ENCODE peak calls at places on chromosomes 6 and 20, in seven cellular contexts. T is HTR-8/SVneo, F is mucosa of descending colon, D is GM19239, H is mesendoderm, J is coronary artery, O is spleen. S is an unnamed sample.

GRCh38 chr6:10857259-10857658 is 18.9 kb upstream of the MAK start:
- DNase-seq in O (no peak), D (no peak), T (no peak), F (no peak), J (no peak), H (no peak), S (no peak)

GRCh38 chr6:144190051-144190450 is 39.7 kb downstream of the STX11 start:
- DNase-seq in O (no peak), T (no peak), D (no peak), J (no peak), H (no peak), F (no peak), S (no peak)

GRCh38 chr20:39429716-39430115 is 467.6 kb downstream of the DHX35 start:
- DNase-seq in O (no peak), D (no peak), T (no peak), F (no peak), J (no peak), H (peak), S (no peak)

GRCh38 chr6:96716221-96716620 is 121.1 kb downstream of the GPR63 start:
- DNase-seq in O (no peak), J (no peak), H (peak), F (no peak), T (no peak), D (no peak), S (peak)

GRCh38 chr6:15936503-15936902 is 192.4 kb upstream of the MYLIP start:
- DNase-seq in O (no peak), J (no peak), D (peak), T (no peak), F (no peak), H (no peak), S (no peak)

GRCh38 chr20:57335392-57335791 is 5.8 kb downstream of the SPO11 start:
- DNase-seq in O (no peak), T (no peak), H (no peak), J (no peak), D (no peak), F (no peak), S (no peak)

GRCh38 chr6:95545226-95545625 is 32.1 kb upstream of the MANEA start:
- DNase-seq in J (no peak), O (no peak), D (no peak), H (peak), T (no peak), F (no peak), S (no peak)

GRCh38 chr6:15754706-15755079 is 91.9 kb upstream of the DTNBP1 start:
- DNase-seq in F (no peak), O (no peak), H (no peak), D (no peak), J (no peak), T (no peak), S (no peak)

GRCh38 chr6:158666637-158667359 is 16.9 kb downstream of the SYTL3 start:
- DNase-seq in J (no peak), O (no peak), F (no peak), H (no peak), D (no peak), T (no peak), S (peak)

GRCh38 chr20:45892049-45892816 is 1.1 kb downstream of the CTSA start:
- DNase-seq in T (peak), D (no peak), O (no peak), H (peak), J (no peak), F (no peak), S (peak)

GRCh38 chr6:109087661-109088264 is 6.9 kb downstream of the SESN1 start:
- DNase-seq in D (no peak), H (no peak), T (no peak), O (no peak), J (no peak), F (no peak), S (no peak)

GRCh38 chr6:1624848-1625341 is 15.2 kb downstream of the FOXC1 start:
- DNase-seq in O (peak), J (peak), F (no peak), H (peak), D (no peak), T (peak), S (no peak)

GRCh38 chr6:100138346-100139022 is 144.5 kb upstream of the MCHR2 start:
- DNase-seq in F (no peak), H (no peak), D (no peak), J (no peak), O (no peak), T (no peak), S (no peak)

GRCh38 chr20:10219452-10219791 is 792 bp downstream of the SNAP25 start:
- DNase-seq in O (peak), H (peak), D (peak), T (peak), F (peak), J (peak), S (peak)

GRCh38 chr6:42451595-42452170 is at the start of gene TRERF1:
- DNase-seq in O (peak), T (peak), J (no peak), F (peak), D (no peak), H (peak), S (peak)

GRCh38 chr6:137914530-137915193 is 47.6 kb downstream of the TNFAIP3 start:
- DNase-seq in T (no peak), J (no peak), H (no peak), D (no peak), F (no peak), O (no peak), S (no peak)

GRCh38 chr6:108684809-108685329 is 124.2 kb downstream of the FOXO3 start:
- DNase-seq in O (no peak), H (no peak), J (no peak), D (no peak), F (no peak), T (peak), S (no peak)

GRCh38 chr20:61251529-61252393 is at the start of gene CDH4:
- DNase-seq in H (peak), O (no peak), J (no peak), D (no peak), F (no peak), T (peak), S (peak)

GRCh38 chr6:110563711-110564110 is 87.3 kb upstream of the SLC22A16 start:
- DNase-seq in O (no peak), F (no peak), H (no peak), D (no peak), T (no peak), J (no peak), S (no peak)

GRCh38 chr20:49572857-49573256 is 4.9 kb upstream of the PTGIS start:
- DNase-seq in F (no peak), O (no peak), T (no peak), J (peak), H (peak), D (no peak), S (peak)

GRCh38 chr6:117497237-117497636 is 14.8 kb downstream of the DCBLD1 start:
- DNase-seq in J (no peak), F (no peak), H (no peak), D (no peak), T (no peak), O (no peak), S (no peak)

GRCh38 chr6:43951063-43951755 is 176.0 kb downstream of the MRPL14 start:
- DNase-seq in H (peak), D (no peak), J (peak), T (no peak), O (peak), F (peak), S (peak)

GRCh38 chr6:3277251-3277650 is 18.5 kb downstream of the PSMG4 start:
- DNase-seq in O (peak), T (no peak), F (no peak), J (no peak), D (no peak), H (no peak), S (no peak)

GRCh38 chr20:61582196-61582923 is 330.3 kb downstream of the CDH4 start:
- DNase-seq in F (peak), J (no peak), O (no peak), T (no peak), H (no peak), D (no peak), S (no peak)